ENCODE peak calls at places on chromosome 4, in four cellular contexts. O is H1, B is HepG2, R is GM12878. K is an unnamed sample.

GRCh38 chr4:185914583-185915199 is 102.7 kb upstream of the SORBS2 start:
- DNase-seq in O (no peak), R (no peak), B (peak; percentile 72), K (no peak)

GRCh38 chr4:105992641-105993305 is 97.5 kb downstream of the NPNT start:
- DNase-seq in B (no peak), R (no peak), O (no peak), K (no peak)

GRCh38 chr4:89745708-89746107 is 91.3 kb downstream of the SNCA start:
- DNase-seq in O (no peak), R (no peak), B (no peak), K (no peak)

GRCh38 chr4:1347410-1347864 is 429 bp downstream of the UVSSA start:
- DNase-seq in R (no peak), B (peak; percentile 50), O (peak; percentile 74), K (peak; percentile 74)

GRCh38 chr4:182938213-182938645 is 21.0 kb upstream of the DCTD start:
- DNase-seq in R (no peak), B (peak; percentile 47), O (peak; percentile 89), K (peak; percentile 41)

GRCh38 chr4:113951263-113951662 is 28.2 kb downstream of the ARSJ start:
- DNase-seq in R (no peak), B (no peak), O (no peak), K (no peak)

GRCh38 chr4:185587065-185587443 is 51.7 kb upstream of the PDLIM3 start:
- DNase-seq in B (no peak), O (no peak), R (no peak), K (no peak)

GRCh38 chr4:156109943-156110925 is 156.6 kb upstream of the CTSO start:
- DNase-seq in B (no peak), R (no peak), O (peak; percentile 68), K (no peak)

GRCh38 chr4:127484101-127484500 is 148.7 kb upstream of the INTU start:
- DNase-seq in O (no peak), R (no peak), B (no peak), K (no peak)

GRCh38 chr4:144666539-144667175 is 20.7 kb downstream of the HHIP start:
- DNase-seq in O (no peak), R (no peak), B (no peak), K (no peak)

GRCh38 chr4:38166082-38166481 is 205.9 kb downstream of the PTTG2 start:
- DNase-seq in O (no peak), R (no peak), B (no peak), K (no peak)

GRCh38 chr4:27210874-27211428 is 350.3 kb downstream of the STIM2 start:
- DNase-seq in O (no peak), B (no peak), R (no peak), K (no peak)

GRCh38 chr4:931194-931959 is 739 bp downstream of the GAK start:
- DNase-seq in O (no peak), R (no peak), B (peak; percentile 9), K (no peak)

GRCh38 chr4:87193958-87194675 is 26.3 kb downstream of the KLHL8 start:
- DNase-seq in R (no peak), O (no peak), B (no peak), K (no peak)

GRCh38 chr4:166324321-166324720 is 451.3 kb downstream of the TLL1 start:
- DNase-seq in R (no peak), O (peak; percentile 63), B (peak; percentile 38), K (no peak)

GRCh38 chr4:144465546-144465945 is 180.4 kb upstream of the HHIP start:
- DNase-seq in B (no peak), O (no peak), R (no peak), K (no peak)

GRCh38 chr4:164977243-164978164 is at the start of gene TRIM61:
- DNase-seq in O (peak; percentile 83), B (no peak), R (peak; percentile 54), K (peak; percentile 62)

GRCh38 chr4:98519268-98519993 is 139.0 kb downstream of the TSPAN5 start:
- DNase-seq in B (peak; percentile 61), O (no peak), R (no peak), K (no peak)

GRCh38 chr4:2798399-2799301 is 5.8 kb downstream of the SH3BP2 start:
- DNase-seq in R (no peak), O (no peak), B (no peak), K (no peak)

GRCh38 chr4:2799444-2799911 is 6.6 kb downstream of the SH3BP2 start:
- DNase-seq in B (no peak), R (no peak), O (no peak), K (no peak)

GRCh38 chr4:2799971-2800690 is 7.2 kb downstream of the SH3BP2 start:
- DNase-seq in O (no peak), B (no peak), R (no peak), K (no peak)

GRCh38 chr4:2802618-2803531 is 10.0 kb downstream of the SH3BP2 start:
- DNase-seq in B (no peak), R (no peak), O (no peak), K (no peak)

DNA sequence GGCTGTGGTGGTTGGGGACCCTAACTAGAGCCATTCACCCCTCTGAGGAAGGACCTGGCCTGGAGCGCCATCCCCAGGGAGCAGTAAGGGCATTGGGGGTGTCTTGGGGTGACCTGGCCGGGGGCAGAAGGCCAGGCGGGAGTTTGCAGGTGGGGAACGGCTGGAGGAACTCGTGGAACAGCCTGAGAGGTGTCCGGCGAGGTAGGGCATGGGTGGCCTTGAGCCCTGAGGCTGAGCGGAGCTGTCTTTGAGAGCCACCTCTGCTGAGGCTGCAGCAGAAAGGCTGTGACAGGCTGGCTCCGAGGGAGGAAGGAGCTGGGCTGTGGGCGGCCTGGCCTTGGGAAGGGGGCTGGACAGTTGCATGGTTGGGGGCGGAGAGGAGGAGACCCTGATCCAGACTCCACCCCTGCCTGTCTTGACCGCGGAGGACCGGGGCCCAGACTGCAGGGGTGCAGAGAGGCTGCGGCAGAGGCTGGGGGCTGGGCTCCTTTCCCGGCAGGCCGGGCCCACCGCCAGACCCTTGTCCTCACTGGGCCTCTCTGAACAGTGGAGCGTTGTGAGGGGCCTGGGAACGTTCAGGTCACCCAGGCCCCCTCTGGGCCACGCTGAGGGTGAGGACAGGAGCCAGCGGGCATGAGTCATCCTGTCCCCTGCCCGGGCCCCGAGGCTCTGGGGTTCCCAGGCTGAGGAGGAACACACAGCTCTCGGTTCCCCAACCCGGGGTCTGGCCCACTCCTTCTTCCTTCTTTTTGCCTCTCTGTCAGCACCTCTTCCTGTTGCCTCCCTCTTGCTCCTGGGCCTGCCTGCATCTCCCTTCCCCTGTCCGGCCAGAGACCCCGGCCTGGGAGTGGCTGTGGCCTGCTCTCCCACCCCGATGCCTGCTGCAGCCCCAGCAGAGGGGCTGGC is 8.1 kb downstream of the SH3BP2 start:
- DNase-seq in O (peak; percentile 80), B (peak; percentile 92), R (peak; percentile 41), K (no peak)
- TF ChIP-seq POLR2A in O (no peak), B (no peak), R (no peak), K (no peak)

GRCh38 chr4:184451726-184452125 is 22.6 kb downstream of the IRF2 start:
- DNase-seq in O (no peak), R (no peak), B (no peak), K (no peak)
- TF ChIP-seq POLR2AphosphoS5 in O (no peak), R (no peak), B (no peak), K (no peak)

GRCh38 chr4:23458061-23458460 is 431.8 kb downstream of the PPARGC1A start:
- DNase-seq in R (no peak), B (no peak), O (no peak), K (no peak)

DNA sequence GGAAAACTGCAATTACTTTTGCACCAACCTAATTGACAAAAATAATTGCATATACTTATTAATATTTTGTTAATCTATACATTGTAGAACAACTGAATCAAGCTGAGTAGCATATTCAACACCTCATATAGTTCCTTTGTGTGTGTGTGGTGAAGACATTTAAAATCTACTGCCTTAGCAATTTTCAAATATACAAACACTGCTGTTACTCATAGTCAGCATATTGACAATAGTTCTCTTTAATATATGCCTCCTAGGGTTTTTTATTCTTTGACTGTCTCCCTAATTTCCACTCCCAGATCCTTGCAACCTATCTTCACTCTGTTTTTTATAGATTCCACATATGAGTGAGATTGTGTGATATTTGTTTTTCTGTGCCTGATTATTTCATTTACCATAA is 426.8 kb downstream of the PPARGC1A start:
- DNase-seq in O (no peak), B (no peak), R (no peak), K (no peak)
- TF ChIP-seq TAF1 in O (no peak), B (no peak), R (no peak), K (no peak)

GRCh38 chr4:40238700-40239548 is 42.1 kb downstream of the RHOH start:
- DNase-seq in B (no peak), O (no peak), R (no peak), K (no peak)
- TF ChIP-seq POLR2A in B (no peak), O (no peak), R (peak; percentile 31), K (no peak)

DNA sequence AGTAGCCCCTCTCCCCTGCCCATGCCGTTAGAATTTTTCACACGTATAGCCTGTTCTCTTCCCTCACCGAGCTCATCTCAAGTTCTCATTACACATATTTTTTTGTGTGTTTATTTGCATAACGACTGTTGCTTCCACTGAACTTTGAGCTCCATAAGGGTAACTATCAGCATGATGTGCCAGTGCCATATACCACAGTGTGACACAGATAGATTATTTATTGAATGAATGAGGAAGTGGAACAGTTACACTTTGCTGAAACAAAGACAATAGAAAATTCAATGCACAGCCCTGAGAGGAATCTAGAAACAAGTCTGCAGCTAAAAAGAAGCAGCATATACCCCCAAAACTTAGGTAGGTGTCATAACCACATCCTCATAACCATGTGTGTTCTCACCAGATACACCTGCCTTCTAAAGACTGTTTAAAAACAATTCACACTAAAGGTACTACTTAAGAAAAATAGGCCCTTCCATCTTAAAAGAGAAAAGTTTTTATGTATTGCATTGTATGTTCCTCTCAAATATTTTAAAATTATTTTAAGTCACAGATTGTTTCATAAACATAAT is 389.9 kb downstream of the PACRGL start:
- DNase-seq in O (no peak), B (peak; percentile 0), R (no peak), K (no peak)
- TF ChIP-seq POLR2AphosphoS5 in O (no peak), B (no peak), R (no peak), K (no peak)